ENCODE peak calls at places on chromosomes 3 and 15, in nine cellular contexts. N, A, P, F, S, H, G, E and R are unnamed samples.
A peak's percentile ranks its signal among the peaks of the same experiment; 100 is the strongest.

GRCh38 chr3:121431717-121432517 is 113.9 kb downstream of the POLQ start:
- DNase-seq in N (no peak), A (peak; percentile 20), P (peak; percentile 30), F (peak; percentile 15), S (peak; percentile 4), H (peak; percentile 19), G (no peak), E (no peak), R (no peak)

GRCh38 chr15:44804303-44805046 is 68.1 kb downstream of the TRIM69 start:
- DNase-seq in N (no peak), A (no peak), P (no peak), F (no peak), S (no peak), H (no peak), G (no peak), E (no peak), R (no peak)

GRCh38 chr3:96538186-96538585 is 276.2 kb upstream of the EPHA6 start:
- DNase-seq in N (no peak), A (no peak), P (no peak), F (no peak), S (no peak), H (no peak), G (no peak), E (no peak), R (no peak)

GRCh38 chr3:100269410-100270217 is 8.8 kb downstream of the TBC1D23 start:
- DNase-seq in N (no peak), A (no peak), P (no peak), F (peak; percentile 75), S (peak; percentile 26), H (no peak), G (no peak), E (no peak), R (no peak)

GRCh38 chr3:21697707-21698106 is 53.3 kb downstream of the ZNF385D start:
- DNase-seq in N (no peak), A (no peak), P (no peak), F (no peak), S (no peak), H (no peak), G (no peak), E (no peak), R (no peak)

GRCh38 chr15:80977627-80978036 is 12.0 kb downstream of the MESD start:
- DNase-seq in N (peak; percentile 58), A (no peak), P (peak; percentile 59), F (peak; percentile 62), S (no peak), H (peak; percentile 78), G (peak; percentile 68), E (no peak), R (peak; percentile 71)

GRCh38 chr3:63400259-63400860 is 122.3 kb downstream of the SYNPR start:
- DNase-seq in N (no peak), A (no peak), P (no peak), F (no peak), S (no peak), H (no peak), G (no peak), E (no peak), R (no peak)

GRCh38 chr3:67094769-67095168 is 96.7 kb downstream of the KBTBD8 start:
- DNase-seq in N (no peak), A (no peak), P (no peak), F (no peak), S (no peak), H (no peak), G (no peak), E (no peak), R (no peak)

GRCh38 chr15:65790692-65791334 is 1.3 kb downstream of the DENND4A start:
- DNase-seq in N (no peak), A (no peak), P (no peak), F (peak; percentile 59), S (no peak), H (no peak), G (peak; percentile 54), E (no peak), R (no peak)

GRCh38 chr3:12963869-12964712 is 109.1 kb downstream of the IQSEC1 start:
- DNase-seq in N (no peak), A (no peak), P (peak; percentile 72), F (no peak), S (no peak), H (no peak), G (no peak), E (peak; percentile 61), R (no peak)

GRCh38 chr3:30289324-30289723 is 317.1 kb upstream of the TGFBR2 start:
- DNase-seq in N (no peak), A (no peak), P (no peak), F (peak; percentile 60), S (no peak), H (peak; percentile 13), G (no peak), E (no peak), R (no peak)

GRCh38 chr15:70257573-70258220 is 160.0 kb upstream of the TLE3 start:
- DNase-seq in N (no peak), A (no peak), P (no peak), F (peak; percentile 63), S (no peak), H (no peak), G (no peak), E (no peak), R (no peak)

DNA sequence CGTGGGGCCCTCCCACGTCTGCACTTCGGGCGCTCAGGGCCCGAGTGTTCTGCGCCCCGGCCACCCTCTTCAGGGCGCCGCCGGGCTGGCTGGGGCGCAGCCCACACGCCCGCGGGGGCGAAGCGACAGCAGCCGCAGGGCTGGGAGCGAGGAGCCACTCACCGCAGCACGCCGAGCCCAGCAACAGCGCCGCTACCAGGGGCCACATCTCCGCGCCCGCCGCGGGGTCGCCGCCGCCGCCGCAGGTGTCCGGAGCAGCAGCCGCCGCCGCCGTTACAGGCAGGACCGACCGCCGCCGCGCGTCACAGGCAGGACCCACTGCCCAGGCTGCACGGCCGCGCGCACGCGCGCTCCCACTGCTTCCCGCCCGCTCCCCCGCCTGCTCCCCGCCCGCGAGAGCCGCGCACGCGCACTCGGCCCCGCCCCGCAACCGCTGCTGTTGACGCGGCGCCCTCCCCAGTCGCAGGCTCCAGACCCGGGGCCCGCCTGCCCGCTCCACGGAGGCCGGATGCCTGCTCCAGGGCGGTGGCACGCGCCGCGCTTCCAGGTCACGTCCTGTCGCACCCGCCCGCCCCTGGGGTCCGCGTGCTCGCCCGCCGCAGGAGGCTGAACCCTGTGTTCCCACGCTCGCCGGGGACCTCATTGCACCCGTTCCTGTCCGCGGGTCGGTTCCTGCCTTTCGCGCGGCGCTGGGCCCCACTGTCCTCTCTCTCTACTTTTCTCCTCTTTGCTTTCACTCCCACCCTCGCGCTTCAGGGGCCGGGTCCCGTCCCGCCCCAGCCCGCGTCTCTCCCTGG is at the start of gene CD47:
- DNase-seq in N (peak; percentile 95), A (peak; percentile 93), P (peak; percentile 92), F (peak; percentile 93), S (peak; percentile 93), H (peak; percentile 96), G (peak; percentile 91), E (peak; percentile 95), R (peak; percentile 97)
- TF ChIP-seq POLR2A in N (peak; percentile 89), A (peak; percentile 47), P (peak; percentile 75), F (peak; percentile 65), S (peak; percentile 79), H (peak; percentile 76), G (peak; percentile 77), E (peak; percentile 78), R (no peak)

GRCh38 chr3:42651248-42652091 is 2.0 kb upstream of the ZBTB47 start:
- DNase-seq in N (no peak), A (no peak), P (no peak), F (no peak), S (peak; percentile 88), H (no peak), G (no peak), E (no peak), R (no peak)

GRCh38 chr3:42653560-42654330 is at the start of gene ZBTB47:
- DNase-seq in N (peak; percentile 75), A (peak; percentile 29), P (peak; percentile 71), F (peak; percentile 58), S (no peak), H (peak; percentile 58), G (no peak), E (peak; percentile 70), R (peak; percentile 61)

GRCh38 chr3:42653303-42653559 is 266 bp upstream of the ZBTB47 start:
- DNase-seq in N (no peak), A (no peak), P (no peak), F (no peak), S (no peak), H (no peak), G (no peak), E (no peak), R (no peak)

GRCh38 chr3:42652251-42652610 is 1.3 kb upstream of the ZBTB47 start:
- DNase-seq in N (no peak), A (no peak), P (no peak), F (no peak), S (no peak), H (no peak), G (no peak), E (no peak), R (no peak)

GRCh38 chr3:42652611-42653302 is 740 bp upstream of the ZBTB47 start:
- DNase-seq in N (peak; percentile 77), A (peak; percentile 30), P (peak; percentile 73), F (peak; percentile 86), S (peak; percentile 90), H (peak; percentile 72), G (peak; percentile 57), E (peak; percentile 70), R (peak; percentile 81)
- TF ChIP-seq POLR2A in N (peak; percentile 84), A (no peak), P (peak; percentile 62), F (peak; percentile 72), S (peak; percentile 91), H (peak; percentile 68), G (peak; percentile 87), E (peak; percentile 36), R (no peak)

GRCh38 chr3:69084668-69085542 is at the start of gene ARL6IP5:
- DNase-seq in N (peak; percentile 96), A (no peak), P (peak; percentile 96), F (peak; percentile 97), S (peak; percentile 38), H (peak; percentile 95), G (peak; percentile 61), E (peak; percentile 94), R (peak; percentile 96)
- TF ChIP-seq POLR2A in N (peak; percentile 66), A (peak; percentile 47), P (peak; percentile 33), F (peak; percentile 32), S (no peak), H (peak; percentile 80), G (no peak), E (no peak), R (peak; percentile 45)

GRCh38 chr15:34793071-34793470 is 2.3 kb downstream of the ACTC1 start:
- DNase-seq in N (no peak), A (no peak), P (no peak), F (no peak), S (no peak), H (no peak), G (no peak), E (no peak), R (no peak)

GRCh38 chr15:34793901-34794300 is 1.4 kb downstream of the ACTC1 start:
- DNase-seq in N (peak; percentile 54), A (no peak), P (no peak), F (no peak), S (no peak), H (no peak), G (no peak), E (no peak), R (no peak)

GRCh38 chr15:34789326-34789725 is 6.0 kb downstream of the ACTC1 start:
- DNase-seq in N (no peak), A (no peak), P (no peak), F (no peak), S (no peak), H (no peak), G (no peak), E (no peak), R (no peak)

GRCh38 chr15:34791701-34792100 is 3.6 kb downstream of the ACTC1 start:
- DNase-seq in N (no peak), A (no peak), P (no peak), F (no peak), S (no peak), H (no peak), G (no peak), E (no peak), R (no peak)

GRCh38 chr15:34790121-34790520 is 5.2 kb downstream of the ACTC1 start:
- DNase-seq in N (no peak), A (no peak), P (no peak), F (no peak), S (no peak), H (no peak), G (no peak), E (no peak), R (no peak)
- TF ChIP-seq POLR2A in N (peak; percentile 32), A (no peak), P (no peak), F (no peak), S (no peak), H (no peak), G (no peak), E (no peak), R (no peak)